ENCODE peak calls at places on chromosomes 13 and 19, in eight cellular contexts. One of them, this sample, is unnamed.
A peak's percentile ranks its signal among the peaks of the same experiment; 100 is the strongest.

GRCh38 chr19:40246292-40247073 is 20.0 kb upstream of the CCNP start:
- DNase-seq in Karpas-422: no peak
- DNase-seq in neural progenitor cell: no peak
- DNase-seq in OCI-LY7: no peak
- DNase-seq in K562: no peak
- DNase-seq in H9: no peak
- DNase-seq in DND-41: no peak
- DNase-seq in fibroblast of lung: no peak
- DNase-seq in this sample: no peak

GRCh38 chr19:42201489-42202289 is 15.8 kb downstream of the DEDD2 start:
- DNase-seq in fibroblast of lung: no peak
- DNase-seq in neural progenitor cell: no peak
- DNase-seq in OCI-LY7: peak; percentile 24
- DNase-seq in Karpas-422: peak; percentile 59
- DNase-seq in DND-41: no peak
- DNase-seq in K562: no peak
- DNase-seq in H9: no peak
- DNase-seq in this sample: no peak

GRCh38 chr13:114282143-114282685 is 813 bp downstream of the UPF3A start:
- DNase-seq in neural progenitor cell: peak; percentile 72
- DNase-seq in Karpas-422: peak; percentile 90
- DNase-seq in K562: peak; percentile 61
- DNase-seq in DND-41: peak; percentile 51
- DNase-seq in fibroblast of lung: no peak
- DNase-seq in H9: peak; percentile 40
- DNase-seq in OCI-LY7: peak; percentile 71
- DNase-seq in this sample: no peak

GRCh38 chr13:25619897-25620296 is 248.1 kb downstream of the ATP8A2 start:
- DNase-seq in Karpas-422: no peak
- DNase-seq in H9: no peak
- DNase-seq in OCI-LY7: no peak
- DNase-seq in DND-41: no peak
- DNase-seq in fibroblast of lung: no peak
- DNase-seq in K562: no peak
- DNase-seq in neural progenitor cell: no peak
- DNase-seq in this sample: no peak

GRCh38 chr13:95842898-95843297 is 166.0 kb downstream of the DNAJC3 start:
- DNase-seq in H9: no peak
- DNase-seq in K562: no peak
- DNase-seq in Karpas-422: no peak
- DNase-seq in DND-41: no peak
- DNase-seq in OCI-LY7: no peak
- DNase-seq in fibroblast of lung: no peak
- DNase-seq in neural progenitor cell: no peak
- DNase-seq in this sample: no peak

GRCh38 chr13:34833562-34834182 is 108.4 kb upstream of the NBEA start:
- DNase-seq in Karpas-422: peak; percentile 46
- DNase-seq in OCI-LY7: peak; percentile 1
- DNase-seq in DND-41: no peak
- DNase-seq in H9: peak; percentile 68
- DNase-seq in neural progenitor cell: peak; percentile 25
- DNase-seq in fibroblast of lung: peak; percentile 32
- DNase-seq in K562: no peak
- DNase-seq in this sample: no peak

GRCh38 chr19:6802336-6803035 is 30.0 kb downstream of the VAV1 start:
- DNase-seq in Karpas-422: peak; percentile 90
- DNase-seq in OCI-LY7: peak; percentile 96
- DNase-seq in neural progenitor cell: peak; percentile 7
- DNase-seq in DND-41: peak; percentile 85
- DNase-seq in H9: peak; percentile 54
- DNase-seq in K562: no peak
- DNase-seq in fibroblast of lung: no peak
- DNase-seq in this sample: peak; percentile 35

GRCh38 chr13:109139346-109139745 is 509.9 kb downstream of the MYO16 start:
- DNase-seq in DND-41: no peak
- DNase-seq in neural progenitor cell: no peak
- DNase-seq in H9: no peak
- DNase-seq in K562: no peak
- DNase-seq in OCI-LY7: no peak
- DNase-seq in fibroblast of lung: no peak
- DNase-seq in Karpas-422: no peak
- DNase-seq in this sample: no peak

GRCh38 chr13:107590556-107590955 is 624.8 kb downstream of the LIG4 start:
- DNase-seq in H9: no peak
- DNase-seq in K562: no peak
- DNase-seq in DND-41: no peak
- DNase-seq in Karpas-422: no peak
- DNase-seq in fibroblast of lung: peak; percentile 24
- DNase-seq in OCI-LY7: no peak
- DNase-seq in neural progenitor cell: no peak
- DNase-seq in this sample: peak; percentile 18

GRCh38 chr13:52862358-52863206 is 14.1 kb upstream of the PCDH8 start:
- DNase-seq in OCI-LY7: peak; percentile 19
- DNase-seq in H9: peak; percentile 72
- DNase-seq in fibroblast of lung: no peak
- DNase-seq in neural progenitor cell: peak; percentile 64
- DNase-seq in K562: peak; percentile 47
- DNase-seq in Karpas-422: peak; percentile 68
- DNase-seq in DND-41: peak; percentile 39
- DNase-seq in this sample: no peak

GRCh38 chr13:29497137-29497654 is 98.3 kb downstream of the SLC7A1 start:
- DNase-seq in DND-41: no peak
- DNase-seq in neural progenitor cell: peak; percentile 55
- DNase-seq in Karpas-422: no peak
- DNase-seq in H9: no peak
- DNase-seq in OCI-LY7: no peak
- DNase-seq in fibroblast of lung: peak; percentile 65
- DNase-seq in K562: no peak
- DNase-seq in this sample: no peak

GRCh38 chr13:51772781-51773180 is 31.2 kb downstream of the DHRS12 start:
- DNase-seq in DND-41: no peak
- DNase-seq in Karpas-422: no peak
- DNase-seq in OCI-LY7: no peak
- DNase-seq in H9: no peak
- DNase-seq in fibroblast of lung: no peak
- DNase-seq in neural progenitor cell: no peak
- DNase-seq in K562: no peak
- DNase-seq in this sample: no peak

GRCh38 chr13:100547805-100548204 is 40.8 kb downstream of the GGACT start:
- DNase-seq in DND-41: no peak
- DNase-seq in OCI-LY7: no peak
- DNase-seq in H9: no peak
- DNase-seq in neural progenitor cell: no peak
- DNase-seq in fibroblast of lung: no peak
- DNase-seq in K562: no peak
- DNase-seq in Karpas-422: no peak
- DNase-seq in this sample: no peak

GRCh38 chr13:74922963-74923362 is 559.0 kb downstream of the TBC1D4 start:
- DNase-seq in DND-41: no peak
- DNase-seq in H9: no peak
- DNase-seq in fibroblast of lung: no peak
- DNase-seq in neural progenitor cell: no peak
- DNase-seq in OCI-LY7: no peak
- DNase-seq in K562: no peak
- DNase-seq in Karpas-422: no peak
- DNase-seq in this sample: no peak

GRCh38 chr19:10368101-10368803 is 12.1 kb downstream of the TYK2 start:
- DNase-seq in DND-41: no peak
- DNase-seq in K562: no peak
- DNase-seq in H9: no peak
- DNase-seq in neural progenitor cell: no peak
- DNase-seq in Karpas-422: peak; percentile 57
- DNase-seq in fibroblast of lung: no peak
- DNase-seq in OCI-LY7: no peak
- DNase-seq in this sample: no peak

GRCh38 chr13:101916108-101916757 is 463.8 kb downstream of the ITGBL1 start:
- DNase-seq in Karpas-422: no peak
- DNase-seq in K562: no peak
- DNase-seq in H9: peak; percentile 77
- DNase-seq in OCI-LY7: no peak
- DNase-seq in fibroblast of lung: peak; percentile 14
- DNase-seq in DND-41: no peak
- DNase-seq in neural progenitor cell: peak; percentile 84
- DNase-seq in this sample: no peak

GRCh38 chr13:106110241-106110855 is 425.1 kb downstream of the EFNB2 start:
- DNase-seq in fibroblast of lung: peak; percentile 73
- DNase-seq in H9: no peak
- DNase-seq in DND-41: no peak
- DNase-seq in OCI-LY7: no peak
- DNase-seq in Karpas-422: no peak
- DNase-seq in neural progenitor cell: peak; percentile 28
- DNase-seq in K562: no peak
- DNase-seq in this sample: no peak

GRCh38 chr13:106114981-106115554 is 420.4 kb downstream of the EFNB2 start:
- DNase-seq in fibroblast of lung: peak; percentile 69
- DNase-seq in K562: no peak
- DNase-seq in Karpas-422: no peak
- DNase-seq in OCI-LY7: no peak
- DNase-seq in DND-41: no peak
- DNase-seq in H9: no peak
- DNase-seq in neural progenitor cell: no peak
- DNase-seq in this sample: no peak

GRCh38 chr13:106112191-106112590 is 423.3 kb downstream of the EFNB2 start:
- DNase-seq in K562: no peak
- DNase-seq in fibroblast of lung: no peak
- DNase-seq in H9: no peak
- DNase-seq in OCI-LY7: no peak
- DNase-seq in neural progenitor cell: no peak
- DNase-seq in Karpas-422: no peak
- DNase-seq in DND-41: no peak
- DNase-seq in this sample: no peak

GRCh38 chr13:106117035-106117434 is 418.4 kb downstream of the EFNB2 start:
- DNase-seq in DND-41: no peak
- DNase-seq in Karpas-422: no peak
- DNase-seq in K562: no peak
- DNase-seq in OCI-LY7: no peak
- DNase-seq in neural progenitor cell: no peak
- DNase-seq in fibroblast of lung: peak; percentile 74
- DNase-seq in H9: no peak
- DNase-seq in this sample: peak; percentile 69

GRCh38 chr13:106113796-106114195 is 421.7 kb downstream of the EFNB2 start:
- DNase-seq in fibroblast of lung: no peak
- DNase-seq in neural progenitor cell: no peak
- DNase-seq in Karpas-422: no peak
- DNase-seq in H9: no peak
- DNase-seq in K562: no peak
- DNase-seq in DND-41: no peak
- DNase-seq in OCI-LY7: no peak
- DNase-seq in this sample: no peak
- H3K4me1 ChIP-seq in fibroblast of lung: peaks cover 3% of the 10 kb centered on the region
- H3K4me1 ChIP-seq in neural progenitor cell: peaks cover 20% of the 10 kb centered on the region
- H3K4me1 ChIP-seq in Karpas-422: no peaks in the 10 kb centered on the region
- H3K4me1 ChIP-seq in H9: peaks cover under 1% of the 10 kb centered on the region
- H3K4me1 ChIP-seq in K562: no peaks in the 10 kb centered on the region
- H3K4me1 ChIP-seq in DND-41: no peaks in the 10 kb centered on the region
- H3K4me1 ChIP-seq in OCI-LY7: no peaks in the 10 kb centered on the region
- H3K4me1 ChIP-seq in this sample: peaks cover 21% of the 10 kb centered on the region

DNA sequence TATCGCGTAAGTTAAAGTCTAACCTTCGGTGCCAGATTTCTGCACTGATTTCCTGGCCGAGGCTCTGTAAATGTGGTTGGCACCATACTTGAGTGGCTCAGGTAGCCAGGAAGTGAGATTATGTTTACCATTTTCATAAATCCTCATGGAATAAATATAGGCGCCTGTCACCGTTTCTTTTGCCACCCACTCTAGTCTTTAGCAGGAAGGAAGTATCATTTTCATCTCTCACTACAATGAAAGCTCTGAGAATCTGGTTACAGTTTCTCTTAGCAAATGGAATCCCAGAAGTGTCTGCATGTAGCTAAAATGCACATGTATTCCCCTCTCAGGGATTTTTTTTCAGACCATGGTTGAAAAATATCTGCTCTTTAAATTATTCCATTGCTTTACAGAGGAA is 221.5 kb upstream of the SPRY2 start:
- DNase-seq in OCI-LY7: no peak
- DNase-seq in K562: no peak
- DNase-seq in Karpas-422: no peak
- DNase-seq in DND-41: no peak
- DNase-seq in fibroblast of lung: no peak
- DNase-seq in H9: no peak
- DNase-seq in neural progenitor cell: no peak
- DNase-seq in this sample: no peak
- H4K20me1 ChIP-seq in OCI-LY7: no peaks in the 10 kb centered on the region
- H4K20me1 ChIP-seq in K562: no peaks in the 10 kb centered on the region
- H4K20me1 ChIP-seq in Karpas-422: no peaks in the 10 kb centered on the region
- H4K20me1 ChIP-seq in DND-41: no peaks in the 10 kb centered on the region
- H4K20me1 ChIP-seq in fibroblast of lung: no peaks in the 10 kb centered on the region
- H4K20me1 ChIP-seq in H9: no peaks in the 10 kb centered on the region
- H4K20me1 ChIP-seq in neural progenitor cell: no peaks in the 10 kb centered on the region
- H4K20me1 ChIP-seq in this sample: no peaks in the 10 kb centered on the region

DNA sequence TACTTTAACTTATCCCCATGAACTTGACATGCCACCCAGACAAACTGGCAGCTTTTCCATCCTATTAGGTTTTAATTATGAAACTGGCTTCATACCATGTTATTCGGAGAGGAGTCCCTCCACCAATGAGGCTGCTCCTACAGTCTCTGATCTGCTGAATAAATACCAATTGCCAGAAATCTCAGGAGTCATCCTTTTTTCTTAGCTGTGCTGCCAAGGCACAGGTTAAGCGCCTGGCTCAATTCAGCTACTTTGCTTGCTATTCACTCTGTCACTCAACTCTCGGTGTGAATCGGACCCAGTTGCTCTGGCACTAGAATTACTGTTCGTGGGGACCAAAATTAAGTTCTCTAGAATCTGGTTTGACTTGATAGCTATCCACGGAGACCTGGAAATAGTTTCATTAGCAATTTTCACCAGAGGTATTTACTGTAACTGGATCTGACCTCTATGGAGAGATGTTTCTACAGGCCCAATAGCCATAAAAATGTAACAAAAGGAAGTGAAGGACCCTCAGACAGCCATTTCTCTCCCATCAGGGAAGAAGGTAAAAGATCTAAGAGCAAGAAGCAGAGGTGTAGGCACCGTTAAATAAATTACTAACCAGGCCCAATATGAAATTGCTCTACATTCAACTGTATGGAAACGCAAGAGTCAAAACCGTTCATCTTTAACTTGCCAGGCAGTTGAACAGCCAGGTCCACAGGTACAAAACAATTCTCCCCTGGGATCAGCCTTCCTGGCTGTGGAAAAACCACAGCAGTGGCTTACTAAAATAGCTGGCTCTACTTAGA is 5.4 kb downstream of the ZC3H4 start:
- DNase-seq in DND-41: no peak
- DNase-seq in K562: no peak
- DNase-seq in neural progenitor cell: no peak
- DNase-seq in H9: no peak
- DNase-seq in OCI-LY7: no peak
- DNase-seq in Karpas-422: no peak
- DNase-seq in fibroblast of lung: peak; percentile 68
- DNase-seq in this sample: no peak
- H3K79me2 ChIP-seq in DND-41: peaks cover 89% of the 10 kb centered on the region
- H3K79me2 ChIP-seq in K562: peaks cover 86% of the 10 kb centered on the region
- H3K79me2 ChIP-seq in neural progenitor cell: peaks cover 91% of the 10 kb centered on the region
- H3K79me2 ChIP-seq in H9: peaks cover 17% of the 10 kb centered on the region
- H3K79me2 ChIP-seq in OCI-LY7: peaks cover 81% of the 10 kb centered on the region
- H3K79me2 ChIP-seq in Karpas-422: peaks cover 82% of the 10 kb centered on the region
- H3K79me2 ChIP-seq in fibroblast of lung: peaks cover 78% of the 10 kb centered on the region
- H3K79me2 ChIP-seq in this sample: peaks cover 79% of the 10 kb centered on the region

DNA sequence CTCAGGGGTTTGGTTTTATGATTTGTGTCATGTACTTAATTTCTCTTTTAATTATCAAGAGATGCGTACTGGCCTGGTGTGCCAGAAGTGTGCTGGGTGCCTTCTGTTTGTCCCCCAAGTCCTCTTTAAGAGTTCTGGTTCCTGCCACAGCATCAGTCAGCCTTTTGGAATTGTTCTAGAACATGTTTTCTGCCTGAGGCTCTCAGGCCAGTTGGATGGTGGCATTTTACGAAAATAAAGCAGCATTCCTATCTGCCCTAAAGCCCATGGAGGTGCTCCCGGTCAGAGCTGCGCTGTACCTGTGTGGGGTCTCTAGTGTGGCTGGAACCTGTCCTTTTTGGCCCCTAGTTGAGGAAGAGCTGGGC is 54.1 kb downstream of the TSSK6 start:
- DNase-seq in OCI-LY7: no peak
- DNase-seq in Karpas-422: no peak
- DNase-seq in K562: no peak
- DNase-seq in neural progenitor cell: no peak
- DNase-seq in DND-41: no peak
- DNase-seq in fibroblast of lung: no peak
- DNase-seq in H9: no peak
- DNase-seq in this sample: no peak
- H3K4me1 ChIP-seq in OCI-LY7: peaks cover 43% of the 10 kb centered on the region
- H3K4me1 ChIP-seq in Karpas-422: peaks cover 45% of the 10 kb centered on the region
- H3K4me1 ChIP-seq in K562: peaks cover 61% of the 10 kb centered on the region
- H3K4me1 ChIP-seq in neural progenitor cell: peaks cover 61% of the 10 kb centered on the region
- H3K4me1 ChIP-seq in DND-41: peaks cover 24% of the 10 kb centered on the region
- H3K4me1 ChIP-seq in fibroblast of lung: peaks cover 62% of the 10 kb centered on the region
- H3K4me1 ChIP-seq in H9: peaks cover 20% of the 10 kb centered on the region
- H3K4me1 ChIP-seq in this sample: no peaks in the 10 kb centered on the region

This sample was measured in PC-9.